ENCODE peak calls at places on chromosomes 6 and 20, in six cellular contexts. K, V, M, I, L and H are unnamed samples.

GRCh38 chr20:58293453-58293852 is 16.1 kb upstream of the RAB22A start:
- DNase-seq in L (no peak), M (peak; percentile 46), K (peak; percentile 29), V (no peak), I (peak; percentile 46), H (no peak)

GRCh38 chr20:54026300-54027064 is 43.9 kb downstream of the BCAS1 start:
- DNase-seq in V (no peak), L (no peak), K (no peak), M (no peak), I (no peak), H (no peak)

GRCh38 chr6:167141667-167142432 is 15.9 kb downstream of the GPR31 start:
- DNase-seq in V (no peak), M (peak; percentile 53), I (peak; percentile 75), K (peak; percentile 30), L (peak; percentile 1), H (no peak)

GRCh38 chr6:157724138-157724537 is 98.9 kb upstream of the SNX9 start:
- DNase-seq in I (no peak), K (no peak), M (no peak), V (no peak), L (no peak), H (no peak)

GRCh38 chr20:57470666-57471495 is 54.1 kb downstream of the CTCFL start:
- DNase-seq in M (no peak), I (no peak), V (no peak), L (no peak), K (no peak), H (no peak)

GRCh38 chr6:156662025-156662445 is 115.1 kb upstream of the ARID1B start:
- DNase-seq in V (no peak), L (no peak), I (peak; percentile 91), K (no peak), M (peak; percentile 62), H (peak; percentile 88)

GRCh38 chr20:49843139-49843538 is 30.5 kb downstream of the SLC9A8 start:
- DNase-seq in M (no peak), I (no peak), V (no peak), L (no peak), K (no peak), H (no peak)

GRCh38 chr6:53487080-53487479 is 57.8 kb downstream of the GCLC start:
- DNase-seq in L (no peak), K (no peak), V (no peak), I (no peak), M (no peak), H (no peak)

GRCh38 chr6:16681260-16681873 is 79.9 kb downstream of the ATXN1 start:
- DNase-seq in L (peak; percentile 97), V (peak; percentile 96), I (no peak), K (no peak), M (no peak), H (no peak)

GRCh38 chr6:90406957-90407356 is 110.3 kb upstream of the BACH2 start:
- DNase-seq in K (no peak), V (peak; percentile 29), M (peak; percentile 67), L (no peak), I (no peak), H (no peak)

GRCh38 chr20:10322073-10323012 is 103.7 kb downstream of the SNAP25 start:
- DNase-seq in V (no peak), L (no peak), K (no peak), M (no peak), I (no peak), H (no peak)

GRCh38 chr6:125811259-125811658 is 20.5 kb downstream of the NCOA7 start:
- DNase-seq in M (no peak), K (no peak), I (no peak), L (no peak), V (no peak), H (no peak)

GRCh38 chr6:127519469-127519785 is 292 bp upstream of the MTCL3 start:
- DNase-seq in M (no peak), I (no peak), K (no peak), V (no peak), L (no peak), H (no peak)

GRCh38 chr20:19699132-19699971 is 58.7 kb upstream of the RIN2 start:
- DNase-seq in V (peak; percentile 87), I (no peak), L (peak; percentile 94), K (no peak), M (peak; percentile 79), H (no peak)

GRCh38 chr6:158512809-158513208 is 47.1 kb upstream of the TMEM181 start:
- DNase-seq in V (no peak), L (no peak), I (no peak), K (no peak), M (no peak), H (no peak)

GRCh38 chr6:125665415-125665814 is 84.0 kb upstream of the HEY2 start:
- DNase-seq in I (no peak), K (no peak), V (no peak), M (no peak), L (no peak), H (no peak)

GRCh38 chr6:130513770-130514169 is 148.0 kb downstream of the TMEM200A start:
- DNase-seq in M (no peak), K (no peak), L (peak; percentile 67), I (no peak), V (peak; percentile 65), H (no peak)

GRCh38 chr20:35171438-35171752 is 477 bp upstream of the PROCR start:
- DNase-seq in M (no peak), I (no peak), L (no peak), K (no peak), V (no peak), H (no peak)

GRCh38 chr20:1265916-1266166 is 253 bp upstream of the SNPH start:
- DNase-seq in I (no peak), M (no peak), L (no peak), K (no peak), V (no peak), H (no peak)

GRCh38 chr6:85641522-85641915 is 1.2 kb downstream of the SYNCRIP start:
- DNase-seq in M (no peak), I (no peak), K (no peak), L (peak; percentile 18), V (peak; percentile 25), H (no peak)

GRCh38 chr6:87661016-87661415 is 41.0 kb downstream of the AKIRIN2 start:
- DNase-seq in I (no peak), L (peak; percentile 40), V (peak; percentile 55), K (no peak), M (no peak), H (no peak)

GRCh38 chr6:168179133-168179532 is 100.1 kb upstream of the FRMD1 start:
- DNase-seq in M (no peak), K (no peak), I (peak; percentile 39), V (no peak), L (no peak), H (peak; percentile 51)

GRCh38 chr20:45781391-45781931 is 10.2 kb downstream of the WFDC3 start:
- DNase-seq in L (peak; percentile 94), M (no peak), I (no peak), V (peak; percentile 95), K (no peak), H (no peak)

GRCh38 chr20:53706511-53707031 is 112.9 kb upstream of the ZNF217 start:
- DNase-seq in L (peak; percentile 82), M (no peak), I (no peak), V (peak; percentile 83), K (no peak), H (no peak)

GRCh38 chr20:24948939-24949679 is at the start of gene CST7:
- DNase-seq in M (no peak), L (no peak), K (no peak), I (peak; percentile 18), V (no peak), H (no peak)

GRCh38 chr6:155524249-155524651 is 68.6 kb upstream of the NOX3 start:
- DNase-seq in V (peak; percentile 76), K (no peak), L (peak; percentile 72), M (no peak), I (no peak), H (no peak)

GRCh38 chr6:119273287-119273686 is 76.3 kb downstream of the MAN1A1 start:
- DNase-seq in I (no peak), M (no peak), V (no peak), L (no peak), K (no peak), H (no peak)

GRCh38 chr6:161134550-161135298 is 139.1 kb downstream of the AGPAT4 start:
- DNase-seq in I (no peak), M (no peak), V (no peak), L (no peak), K (no peak), H (no peak)

GRCh38 chr20:19453781-19454310 is 241.4 kb downstream of the SLC24A3 start:
- DNase-seq in K (no peak), V (no peak), L (no peak), M (no peak), I (no peak), H (no peak)

DNA sequence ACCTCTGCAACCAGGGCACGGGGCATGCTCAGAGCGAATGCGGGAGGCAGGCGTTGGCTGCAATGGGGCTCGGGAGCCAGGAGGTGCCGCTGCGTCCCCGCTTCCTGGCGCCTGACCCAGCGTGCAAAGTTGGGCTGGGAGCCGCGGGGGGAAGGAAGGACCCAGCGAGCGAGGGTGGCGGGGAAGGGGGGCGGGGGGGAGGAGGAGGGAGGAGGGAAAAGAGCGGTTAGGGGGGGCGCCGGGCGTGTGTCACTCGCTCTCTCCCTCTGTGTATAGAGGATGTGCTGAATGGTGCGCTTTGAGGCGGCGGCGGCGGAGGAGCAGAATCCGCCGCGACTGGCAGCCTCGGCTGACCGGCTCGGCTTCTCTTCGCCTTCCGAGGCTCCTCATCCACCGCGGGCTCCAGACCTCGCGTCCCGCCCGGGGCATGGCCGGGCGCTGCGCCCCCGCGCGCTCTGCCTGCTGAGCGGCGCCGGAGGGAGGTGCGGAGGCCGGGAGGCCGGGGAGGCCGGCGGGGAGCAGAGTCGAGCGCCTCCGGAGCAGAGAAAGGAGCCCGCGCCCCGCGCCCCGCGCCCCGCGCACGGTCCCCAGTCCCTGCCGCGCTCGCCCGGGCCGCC is at the start of gene PLCB1:
- DNase-seq in V (peak; percentile 78), K (peak; percentile 86), I (peak; percentile 92), M (peak; percentile 87), L (peak; percentile 84), H (peak; percentile 91)
- H3K18ac ChIP-seq in V (no peak within 1 kb of the TSS), K (peak within 1 kb of the TSS; percentile 96), I (no peak within 1 kb of the TSS), M (peak within 1 kb of the TSS; percentile 44), L (peak within 1 kb of the TSS; percentile 77), H (no peak within 1 kb of the TSS)

GRCh38 chr20:2763186-2763585 is 37.2 kb downstream of the CPXM1 start:
- DNase-seq in M (no peak), I (no peak), V (no peak), K (no peak), L (no peak), H (no peak)
- H3K18ac ChIP-seq in M (no peak overlapping the region), I (no peak overlapping the region), V (no peak overlapping the region), K (no peak overlapping the region), L (no peak overlapping the region), H (no peak overlapping the region)

DNA sequence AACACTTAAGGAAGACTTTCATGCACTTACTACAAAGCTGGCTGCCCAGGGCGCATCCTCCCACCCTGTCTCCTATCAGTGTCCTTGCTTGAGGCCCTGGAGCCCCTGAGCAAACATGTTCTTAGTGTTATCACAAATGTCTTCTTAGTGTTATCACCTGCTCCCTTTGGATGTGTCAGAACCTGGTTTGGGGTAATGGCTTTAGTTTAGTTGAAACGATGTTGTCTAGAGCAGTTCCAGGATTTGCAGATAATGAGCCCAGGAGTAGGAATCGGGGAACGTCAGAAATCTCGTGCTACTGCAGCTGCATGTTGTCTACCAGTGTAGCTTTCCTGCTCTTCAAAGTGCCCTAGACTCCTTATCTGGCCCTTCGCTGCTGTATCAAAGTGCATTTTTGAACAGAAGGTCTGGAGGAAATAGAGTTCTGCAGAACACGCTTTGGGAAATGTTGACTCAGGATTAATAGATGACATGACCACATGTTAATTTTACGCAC is 69.6 kb downstream of the PHACTR2 start:
- DNase-seq in M (peak; percentile 92), L (no peak), I (peak; percentile 48), V (no peak), K (no peak), H (no peak)
- H3K18ac ChIP-seq in M (peak overlapping the region; percentile 63), L (no peak overlapping the region), I (no peak overlapping the region), V (peak overlapping the region; percentile 30), K (no peak overlapping the region), H (peak overlapping the region; percentile 99)

GRCh38 chr6:26021350-26022165 is 59.0 kb downstream of the TRIM38 start:
- DNase-seq in M (peak; percentile 99), K (peak; percentile 87), L (peak; percentile 97), I (peak; percentile 96), V (peak; percentile 93), H (no peak)
- H3K18ac ChIP-seq in M (peak overlapping the region; percentile 96), K (peak overlapping the region; percentile 22), L (peak overlapping the region; percentile 98), I (peak overlapping the region; percentile 94), V (peak overlapping the region; percentile 84), H (peak overlapping the region; percentile 96)